ENCODE peak calls at places on chromosomes 6 and 20, in six cellular contexts. R, X, C, U, G and Q are unnamed samples.

GRCh38 chr6:106517699-106518098 is 111.6 kb downstream of the RTN4IP1 start:
- DNase-seq in C (no peak), U (no peak), G (no peak), R (no peak), X (no peak), Q (no peak)

GRCh38 chr6:44621846-44622245 is 234.3 kb downstream of the CDC5L start:
- DNase-seq in G (no peak), U (no peak), X (no peak), C (peak; percentile 83), R (no peak), Q (no peak)

GRCh38 chr20:2314759-2315439 is 19.1 kb downstream of the TGM3 start:
- DNase-seq in X (no peak), C (peak; percentile 89), G (peak; percentile 58), U (peak; percentile 45), R (no peak), Q (no peak)

GRCh38 chr20:8097307-8097706 is 34.8 kb upstream of the PLCB1 start:
- DNase-seq in C (no peak), X (no peak), R (no peak), U (no peak), G (no peak), Q (no peak)

GRCh38 chr6:63560806-63561672 is 11.2 kb upstream of the LOC128125822 start:
- DNase-seq in R (no peak), C (peak; percentile 78), U (no peak), X (no peak), G (no peak), Q (no peak)

GRCh38 chr6:31266721-31267360 is 5.1 kb downstream of the HLA-C start:
- DNase-seq in R (no peak), G (no peak), X (no peak), U (no peak), C (no peak), Q (no peak)

GRCh38 chr20:63577317-63577894 is 3.4 kb upstream of the HELZ2 start:
- DNase-seq in G (no peak), C (no peak), X (no peak), U (no peak), R (peak; percentile 82), Q (no peak)

GRCh38 chr6:156852858-156853216 is 75.7 kb downstream of the ARID1B start:
- DNase-seq in X (no peak), G (no peak), C (no peak), R (no peak), U (no peak), Q (no peak)

GRCh38 chr6:74320076-74320475 is 624.1 kb downstream of the CD109 start:
- DNase-seq in X (no peak), C (no peak), G (no peak), R (no peak), U (no peak), Q (no peak)

GRCh38 chr20:1945134-1945618 is 48.7 kb downstream of the PDYN start:
- DNase-seq in X (peak; percentile 54), R (peak; percentile 75), C (peak; percentile 95), G (peak; percentile 87), U (peak; percentile 80), Q (no peak)

GRCh38 chr6:165854061-165854862 is 191.2 kb upstream of the PDE10A start:
- DNase-seq in R (no peak), C (no peak), G (no peak), X (no peak), U (no peak), Q (no peak)

GRCh38 chr6:156028310-156029131 is 572.9 kb upstream of the NOX3 start:
- DNase-seq in X (no peak), U (no peak), G (no peak), C (no peak), R (no peak), Q (no peak)

GRCh38 chr20:59010995-59011873 is 4.2 kb upstream of the CTSZ start:
- DNase-seq in U (no peak), R (peak; percentile 14), G (peak; percentile 49), X (no peak), C (peak; percentile 95), Q (no peak)

GRCh38 chr6:39999006-39999867 is 65.0 kb upstream of the MOCS1 start:
- DNase-seq in R (no peak), U (no peak), C (no peak), X (no peak), G (no peak), Q (no peak)

GRCh38 chr6:54801669-54802068 is 44.9 kb upstream of the FAM83B start:
- DNase-seq in R (no peak), G (no peak), X (no peak), U (no peak), C (peak; percentile 41), Q (no peak)

GRCh38 chr6:756224-756623 is 63.3 kb upstream of the EXOC2 start:
- DNase-seq in X (no peak), U (no peak), R (no peak), G (no peak), C (no peak), Q (no peak)

GRCh38 chr20:49915118-49915379 is 280 bp downstream of the SPATA2 start:
- DNase-seq in C (no peak), U (no peak), R (no peak), X (no peak), G (no peak), Q (no peak)

GRCh38 chr6:41021832-41022231 is 17.2 kb downstream of the UNC5CL start:
- DNase-seq in U (no peak), G (no peak), R (peak; percentile 56), C (peak; percentile 40), X (no peak), Q (no peak)

DNA sequence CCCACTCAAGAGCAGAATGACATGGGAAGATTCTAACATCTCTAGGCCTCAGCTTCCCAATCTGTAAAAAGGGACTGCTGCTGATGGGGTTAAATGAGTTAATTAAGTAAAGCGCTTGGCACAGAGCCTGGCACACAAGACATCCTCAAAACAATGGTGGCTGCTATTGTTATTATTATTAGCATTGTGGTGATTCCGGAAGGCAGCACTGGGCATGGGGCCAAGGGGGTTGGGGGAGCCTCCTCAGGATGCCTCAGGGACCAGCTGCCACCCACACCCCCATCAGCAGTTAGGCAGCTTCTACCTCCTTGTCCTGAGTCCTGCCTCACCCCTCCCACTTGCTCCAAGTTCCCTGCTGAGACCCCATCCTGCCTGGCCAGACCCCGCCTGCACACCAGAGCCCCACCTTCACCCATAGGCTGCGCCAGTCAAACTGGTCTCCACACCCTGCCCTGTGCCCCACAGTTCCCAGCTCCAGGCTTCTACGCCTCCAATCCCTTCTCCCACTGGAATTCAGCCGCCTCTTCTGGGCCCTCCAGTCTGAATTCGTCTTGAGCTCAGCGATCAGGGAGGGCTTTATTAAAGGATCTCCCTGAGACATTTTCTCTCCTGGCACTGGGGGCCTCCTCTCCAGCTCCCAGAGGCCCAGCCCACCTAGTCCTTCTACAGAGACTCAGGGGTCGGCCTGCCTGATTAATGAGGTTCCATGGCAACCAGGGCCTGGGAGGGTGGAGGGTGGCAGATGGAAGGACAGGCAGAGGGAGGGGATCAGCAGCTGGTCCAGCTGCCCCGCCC is 1.5 kb downstream of the E2F1 start:
- DNase-seq in G (no peak), R (no peak), U (no peak), X (peak; percentile 25), C (no peak), Q (no peak)
- H3K27ac ChIP-seq in G (no peak overlapping the region), R (no peak overlapping the region), U (no peak overlapping the region), X (no peak overlapping the region), C (no peak overlapping the region), Q (no peak overlapping the region)

GRCh38 chr6:72620866-72621242 is 1.0 kb upstream of the KCNQ5 start:
- DNase-seq in G (no peak), U (no peak), X (no peak), C (no peak), R (no peak), Q (no peak)

GRCh38 chr6:72621243-72622093 is at the start of gene KCNQ5:
- DNase-seq in G (no peak), X (no peak), R (no peak), U (no peak), C (peak; percentile 27), Q (no peak)

GRCh38 chr6:72619883-72620696 is 1.8 kb upstream of the KCNQ5 start:
- DNase-seq in C (peak; percentile 51), R (peak; percentile 25), G (peak; percentile 41), X (no peak), U (no peak), Q (peak; percentile 26)

GRCh38 chr6:72623808-72624207 is 1.9 kb downstream of the KCNQ5 start:
- DNase-seq in X (no peak), C (peak; percentile 46), U (no peak), R (no peak), G (no peak), Q (no peak)

DNA sequence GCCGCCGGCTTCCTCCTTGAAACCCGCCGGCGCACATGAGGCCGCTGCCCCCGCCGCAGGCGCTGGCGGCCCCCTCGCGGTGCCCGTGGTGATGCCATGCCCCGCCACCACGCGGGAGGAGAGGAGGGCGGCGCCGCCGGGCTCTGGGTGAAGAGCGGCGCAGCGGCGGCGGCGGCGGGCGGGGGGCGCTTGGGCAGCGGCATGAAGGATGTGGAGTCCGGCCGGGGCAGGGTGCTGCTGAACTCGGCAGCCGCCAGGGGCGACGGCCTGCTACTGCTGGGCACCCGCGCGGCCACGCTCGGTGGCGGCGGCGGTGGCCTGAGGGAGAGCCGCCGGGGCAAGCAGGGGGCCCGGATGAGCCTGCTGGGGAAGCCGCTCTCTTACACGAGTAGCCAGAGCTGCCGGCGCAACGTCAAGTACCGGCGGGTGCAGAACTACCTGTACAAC is 253 bp downstream of the KCNQ5 start:
- DNase-seq in C (peak; percentile 51), X (no peak), G (peak; percentile 23), U (no peak), R (peak; percentile 35), Q (no peak)
- TF ChIP-seq CTCF in C (peak; percentile 19), X (no peak), G (peak; percentile 34), U (no peak), R (no peak), Q (peak; percentile 0)

DNA sequence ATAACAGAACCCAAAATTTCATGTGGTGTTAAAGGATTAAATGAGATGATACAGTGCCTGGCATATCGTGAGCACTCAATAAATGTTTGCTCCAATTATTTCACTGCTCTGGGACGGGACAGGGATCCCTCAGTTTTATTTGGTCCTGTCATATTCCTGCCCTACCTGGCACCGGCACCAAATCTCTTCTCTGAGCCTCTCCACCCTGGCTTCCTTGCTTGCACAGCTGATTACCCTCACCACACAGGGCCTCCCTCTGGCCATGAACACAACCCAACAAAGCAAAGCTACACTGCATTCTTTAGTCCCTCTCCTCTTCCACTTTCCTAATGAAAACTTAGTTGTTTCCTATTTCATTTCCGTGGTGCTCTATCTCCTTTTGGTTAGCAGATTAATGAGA is 16.4 kb downstream of the CHD6 start:
- DNase-seq in C (no peak), G (no peak), U (no peak), R (no peak), X (no peak), Q (no peak)
- H3K9me3 ChIP-seq in C (peaks cover 6% of the 10 kb centered on the region), G (peaks cover 7% of the 10 kb centered on the region), U (no peaks in the 10 kb centered on the region), R (no peaks in the 10 kb centered on the region), X (peaks cover 8% of the 10 kb centered on the region), Q (peaks cover 46% of the 10 kb centered on the region)

DNA sequence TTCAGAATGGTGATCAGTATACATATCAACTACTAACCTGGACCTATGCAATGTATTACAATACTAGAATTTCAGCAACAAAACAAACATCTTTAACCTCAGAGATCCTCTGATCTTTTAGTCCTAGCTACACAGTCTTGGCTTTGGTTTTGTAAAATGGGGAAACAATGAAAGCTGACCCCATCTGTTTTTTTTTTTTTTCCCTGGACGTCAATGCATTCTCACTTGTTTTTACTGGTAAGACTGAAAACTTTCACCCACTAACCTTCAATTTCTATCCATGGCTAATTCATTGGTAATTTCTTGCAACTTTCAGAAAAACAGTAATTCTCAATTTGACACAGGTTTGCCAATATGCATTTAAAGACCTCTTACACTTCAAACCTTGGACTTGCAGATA is 3.0 kb downstream of the KIF13A start:
- DNase-seq in G (no peak), R (no peak), X (no peak), U (no peak), C (no peak), Q (no peak)
- H3K27ac ChIP-seq in G (no peak overlapping the region), R (no peak overlapping the region), X (peak overlapping the region; percentile 98), U (peak overlapping the region; percentile 94), C (peak overlapping the region; percentile 94), Q (no peak overlapping the region)

GRCh38 chr6:151390276-151391020 is 911 bp downstream of the ZBTB2 start:
- DNase-seq in X (peak; percentile 96), C (peak; percentile 100), G (peak; percentile 97), R (peak; percentile 98), U (peak; percentile 92), Q (peak; percentile 99)
- TF ChIP-seq CTCF in X (no peak), C (no peak), G (no peak), R (no peak), U (no peak), Q (no peak)